ENCODE peak calls at places on chromosomes 5 and 9, in six cellular contexts. E, S, Y, H, U and R are unnamed samples.

GRCh38 chr5:31194458-31194808 is 947 bp downstream of the CDH6 start:
- DNase-seq in E (no peak), S (no peak), Y (no peak), H (no peak), U (no peak), R (no peak)

GRCh38 chr9:72931437-72931836 is 21.4 kb downstream of the ALDH1A1 start:
- DNase-seq in E (peak), S (no peak), Y (peak), H (no peak), U (no peak), R (no peak)

GRCh38 chr9:76662476-76663281 is 101.6 kb upstream of the PCA3 start:
- DNase-seq in E (peak), S (no peak), Y (peak), H (no peak), U (no peak), R (no peak)

GRCh38 chr9:119289740-119290139 is 79.5 kb downstream of the BRINP1 start:
- DNase-seq in E (peak), S (peak), Y (peak), H (no peak), U (peak), R (peak)

GRCh38 chr5:39494099-39494498 is 69.3 kb upstream of the DAB2 start:
- DNase-seq in E (no peak), S (no peak), Y (peak), H (no peak), U (no peak), R (no peak)

GRCh38 chr9:4048441-4048840 is 251.4 kb downstream of the GLIS3 start:
- DNase-seq in E (peak), S (peak), Y (peak), H (no peak), U (no peak), R (no peak)

GRCh38 chr9:1262367-1262766 is 212.2 kb downstream of the DMRT2 start:
- DNase-seq in E (no peak), S (no peak), Y (no peak), H (no peak), U (no peak), R (no peak)

GRCh38 chr9:3285365-3286161 is 240.2 kb downstream of the RFX3 start:
- DNase-seq in E (peak), S (no peak), Y (no peak), H (no peak), U (no peak), R (no peak)

GRCh38 chr5:8457187-8458037 is 588.5 kb downstream of the MTRR start:
- DNase-seq in E (peak), S (peak), Y (peak), H (peak), U (peak), R (peak)